ENCODE peak calls at places on chromosome 10, in four cellular contexts. N is progenitor cell of endocrine pancreas; I is CD4-positive, alpha-beta T cell; G is neural crest cell. Z is an unnamed sample.
A peak's percentile ranks its signal among the peaks of the same experiment; 100 is the strongest.

GRCh38 chr10:85642421-85643170 is 724.0 kb downstream of the GRID1 start:
- DNase-seq in G (no peak), I (no peak), N (no peak), Z (no peak)

GRCh38 chr10:73448384-73448783 is 15.0 kb upstream of the MSS51 start:
- DNase-seq in N (no peak), I (no peak), G (no peak), Z (no peak)

GRCh38 chr10:20841419-20841818 is 55.7 kb downstream of the NEBL start:
- DNase-seq in N (no peak), I (no peak), G (no peak), Z (no peak)

GRCh38 chr10:49123981-49124920 is 8.9 kb upstream of the VSTM4 start:
- DNase-seq in G (no peak), I (no peak), N (no peak), Z (no peak)

GRCh38 chr10:130933008-130933390 is 378.5 kb downstream of the TCERG1L start:
- DNase-seq in N (no peak), I (no peak), G (no peak), Z (no peak)

GRCh38 chr10:110641256-110641655 is 2.9 kb upstream of the RBM20 start:
- DNase-seq in G (no peak), I (no peak), N (no peak), Z (peak; percentile 33)

GRCh38 chr10:8069108-8069507 is 14.6 kb downstream of the GATA3 start:
- DNase-seq in G (no peak), N (no peak), I (no peak), Z (no peak)

GRCh38 chr10:104330168-104331117 is 7.8 kb downstream of the ITPRIP start:
- DNase-seq in N (no peak), I (no peak), G (no peak), Z (peak; percentile 14)

GRCh38 chr10:88104213-88104612 is 240.8 kb downstream of the PTEN start:
- DNase-seq in N (no peak), I (no peak), G (no peak), Z (no peak)

GRCh38 chr10:24363070-24363469 is 154.1 kb downstream of the KIAA1217 start:
- DNase-seq in N (no peak), I (no peak), G (no peak), Z (no peak)

GRCh38 chr10:127962205-127962604 is 55.3 kb downstream of the PTPRE start:
- DNase-seq in G (no peak), N (no peak), I (no peak), Z (no peak)

GRCh38 chr10:110404374-110404773 is 93.3 kb upstream of the DUSP5 start:
- DNase-seq in G (no peak), N (no peak), I (no peak), Z (no peak)

GRCh38 chr10:72079356-72079755 is 9.0 kb downstream of the SPOCK2 start:
- DNase-seq in I (peak; percentile 71), G (no peak), N (no peak), Z (peak; percentile 60)

GRCh38 chr10:78331391-78331922 is 297.8 kb downstream of the RPS24 start:
- DNase-seq in G (no peak), I (no peak), N (no peak), Z (no peak)

GRCh38 chr10:97498841-97499560 is at the start of gene UBTD1:
- DNase-seq in I (peak; percentile 26), N (peak; percentile 30), G (no peak), Z (no peak)

GRCh38 chr10:123102673-123103072 is 33.1 kb upstream of the HMX3 start:
- DNase-seq in I (no peak), G (no peak), N (no peak), Z (no peak)

GRCh38 chr10:34526758-34527730 is 288.1 kb downstream of the PARD3 start:
- DNase-seq in I (no peak), N (no peak), G (no peak), Z (no peak)
- TF ChIP-seq CTCF in I (no peak), N (no peak), G (no peak), Z (no peak)

GRCh38 chr10:27355918-27356573 is 115.4 kb upstream of the ACBD5 start:
- DNase-seq in G (no peak), I (no peak), N (no peak), Z (no peak)
- TF ChIP-seq CTCF in G (no peak), I (no peak), N (no peak), Z (no peak)

GRCh38 chr10:86710987-86711236 is 42.6 kb downstream of the LDB3 start:
- DNase-seq in G (no peak), I (no peak), N (no peak), Z (no peak)
- TF ChIP-seq CTCF in G (no peak), I (no peak), N (no peak), Z (no peak)

GRCh38 chr10:81040031-81040430 is 502.3 kb downstream of the SH2D4B start:
- DNase-seq in G (no peak), I (no peak), N (no peak), Z (no peak)
- TF ChIP-seq CTCF in G (no peak), I (no peak), N (no peak), Z (no peak)

GRCh38 chr10:70084189-70084588 is 31.5 kb downstream of the MACROH2A2 start:
- DNase-seq in N (no peak), G (no peak), I (no peak), Z (no peak)
- TF ChIP-seq CTCF in N (no peak), G (no peak), I (peak; percentile 36), Z (no peak)

GRCh38 chr10:82506680-82507376 is 631.8 kb downstream of the NRG3 start:
- DNase-seq in N (no peak), I (no peak), G (no peak), Z (no peak)
- TF ChIP-seq CTCF in N (no peak), I (no peak), G (no peak), Z (no peak)

GRCh38 chr10:93962973-93963372 is 30.8 kb upstream of the PLCE1 start:
- DNase-seq in N (no peak), I (no peak), G (no peak), Z (no peak)

GRCh38 chr10:93965911-93966310 is 27.8 kb upstream of the PLCE1 start:
- DNase-seq in G (no peak), N (no peak), I (no peak), Z (no peak)

GRCh38 chr10:93958834-93959233 is 34.9 kb upstream of the PLCE1 start:
- DNase-seq in I (no peak), G (no peak), N (no peak), Z (no peak)

GRCh38 chr10:93967756-93968155 is 26.0 kb upstream of the PLCE1 start:
- DNase-seq in G (no peak), I (no peak), N (no peak), Z (no peak)

GRCh38 chr10:93963434-93963833 is 30.3 kb upstream of the PLCE1 start:
- DNase-seq in N (no peak), G (no peak), I (no peak), Z (no peak)
- TF ChIP-seq CTCF in N (no peak), G (no peak), I (no peak), Z (no peak)

DNA sequence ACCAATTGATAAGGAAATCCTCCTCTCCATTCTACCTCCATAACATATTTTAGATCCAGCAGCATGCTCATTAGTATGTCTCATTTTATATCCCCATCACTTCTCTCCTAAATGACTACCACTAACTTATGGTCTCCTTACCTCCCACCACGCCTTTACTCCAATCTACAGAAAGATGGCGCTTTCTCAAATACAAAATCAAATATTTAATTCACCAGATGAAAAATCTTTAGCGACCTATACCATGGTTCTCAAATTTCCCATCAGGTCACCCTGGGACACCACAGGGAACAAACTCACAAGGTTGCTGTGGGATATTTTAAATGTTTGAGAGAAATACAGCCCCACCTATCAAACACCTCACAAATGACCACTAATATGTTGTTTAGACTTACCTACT is 27.0 kb upstream of the EBLN1 start:
- DNase-seq in N (no peak), G (no peak), I (no peak), Z (no peak)
- TF ChIP-seq CTCF in N (no peak), G (no peak), I (no peak), Z (no peak)

DNA sequence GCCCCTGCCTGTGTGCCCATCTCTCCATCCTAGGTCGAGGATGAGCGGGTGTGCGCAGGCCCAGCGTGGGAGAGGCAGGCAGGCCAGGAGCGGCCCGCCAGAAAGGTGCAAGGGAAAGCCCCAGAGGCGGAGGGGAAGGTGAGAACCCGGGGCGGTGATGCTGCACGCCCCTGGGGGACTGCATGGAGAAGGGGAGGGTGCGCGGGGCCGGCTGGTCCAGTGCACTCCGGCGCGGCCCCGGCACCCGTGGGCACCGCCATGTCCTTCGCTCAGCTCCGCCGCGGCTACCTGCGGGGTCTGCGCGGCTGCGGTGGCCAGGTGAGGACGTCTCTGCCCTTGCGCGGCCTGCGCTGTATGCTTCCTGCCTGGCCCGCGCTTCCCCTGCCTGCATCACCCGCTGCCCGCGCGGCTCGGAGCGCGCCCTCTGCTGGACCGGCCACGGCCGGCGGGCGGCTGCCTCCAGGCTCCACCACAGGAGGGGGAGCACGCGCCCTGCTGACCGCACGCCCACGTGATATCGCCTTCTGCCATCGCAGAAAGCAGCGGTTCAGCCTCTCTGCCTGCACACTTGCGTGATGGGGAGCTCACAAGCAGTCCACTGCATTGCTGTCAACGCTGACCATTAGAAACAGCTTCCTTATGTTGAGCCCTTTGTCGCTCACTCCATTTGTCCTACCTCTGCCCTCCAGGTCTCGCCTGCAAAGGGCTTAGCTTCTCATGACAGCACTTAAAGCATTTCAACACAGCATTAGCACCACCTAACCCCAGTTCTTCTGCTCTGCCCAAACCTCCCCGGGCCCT is 73.9 kb downstream of the CXCL12 start:
- DNase-seq in I (peak; percentile 15), N (peak; percentile 91), G (peak; percentile 86), Z (peak; percentile 82)
- TF ChIP-seq CTCF in I (peak; percentile 49), N (peak; percentile 97), G (peak; percentile 89), Z (peak; percentile 75)